ENCODE peak calls at places on chromosome 14, in eight cellular contexts. One of them, this sample, is unnamed.

GRCh38 chr14:64838656-64839055 is 41.1 kb downstream of the SPTB start:
- DNase-seq in hippocampal formation: no peak
- DNase-seq in substantia nigra: no peak
- DNase-seq in stimulated activated CD8-positive, alpha-beta memory T cell treated with anti-CD3 and anti-CD28 coated beads, Interleukin-12 subunit alpha, Interleukin-12 subunit beta, amount 100 ng/mL, for 1 hour: no peak
- DNase-seq in HEK293T: no peak
- DNase-seq in AG09309: no peak
- DNase-seq in HCEC 1CT: no peak
- DNase-seq in NCI-H1417 treated with DMSO at 0.1 percent for 48 hours: no peak
- DNase-seq in this sample: no peak

GRCh38 chr14:55336691-55337090 is 65.5 kb downstream of the FBXO34 start:
- DNase-seq in hippocampal formation: no peak
- DNase-seq in substantia nigra: no peak
- DNase-seq in stimulated activated CD8-positive, alpha-beta memory T cell treated with anti-CD3 and anti-CD28 coated beads, Interleukin-12 subunit alpha, Interleukin-12 subunit beta, amount 100 ng/mL, for 1 hour: no peak
- DNase-seq in HEK293T: no peak
- DNase-seq in AG09309: no peak
- DNase-seq in HCEC 1CT: no peak
- DNase-seq in NCI-H1417 treated with DMSO at 0.1 percent for 48 hours: no peak
- DNase-seq in this sample: no peak

GRCh38 chr14:69117020-69117767 is 35.7 kb downstream of the DCAF5 start:
- DNase-seq in hippocampal formation: no peak
- DNase-seq in substantia nigra: no peak
- DNase-seq in stimulated activated CD8-positive, alpha-beta memory T cell treated with anti-CD3 and anti-CD28 coated beads, Interleukin-12 subunit alpha, Interleukin-12 subunit beta, amount 100 ng/mL, for 1 hour: no peak
- DNase-seq in HEK293T: no peak
- DNase-seq in AG09309: no peak
- DNase-seq in HCEC 1CT: no peak
- DNase-seq in NCI-H1417 treated with DMSO at 0.1 percent for 48 hours: no peak
- DNase-seq in this sample: no peak

GRCh38 chr14:25001096-25001982 is 48.6 kb downstream of the STXBP6 start:
- DNase-seq in hippocampal formation: no peak
- DNase-seq in substantia nigra: no peak
- DNase-seq in stimulated activated CD8-positive, alpha-beta memory T cell treated with anti-CD3 and anti-CD28 coated beads, Interleukin-12 subunit alpha, Interleukin-12 subunit beta, amount 100 ng/mL, for 1 hour: no peak
- DNase-seq in HEK293T: no peak
- DNase-seq in AG09309: no peak
- DNase-seq in HCEC 1CT: peak
- DNase-seq in NCI-H1417 treated with DMSO at 0.1 percent for 48 hours: no peak
- DNase-seq in this sample: no peak

GRCh38 chr14:68460541-68460940 is 332.3 kb downstream of the ZFP36L1 start:
- DNase-seq in hippocampal formation: no peak
- DNase-seq in substantia nigra: no peak
- DNase-seq in stimulated activated CD8-positive, alpha-beta memory T cell treated with anti-CD3 and anti-CD28 coated beads, Interleukin-12 subunit alpha, Interleukin-12 subunit beta, amount 100 ng/mL, for 1 hour: no peak
- DNase-seq in HEK293T: no peak
- DNase-seq in AG09309: no peak
- DNase-seq in HCEC 1CT: no peak
- DNase-seq in NCI-H1417 treated with DMSO at 0.1 percent for 48 hours: no peak
- DNase-seq in this sample: no peak

GRCh38 chr14:66078031-66078430 is 408.1 kb upstream of the CCDC196 start:
- DNase-seq in hippocampal formation: no peak
- DNase-seq in substantia nigra: no peak
- DNase-seq in stimulated activated CD8-positive, alpha-beta memory T cell treated with anti-CD3 and anti-CD28 coated beads, Interleukin-12 subunit alpha, Interleukin-12 subunit beta, amount 100 ng/mL, for 1 hour: no peak
- DNase-seq in HEK293T: no peak
- DNase-seq in AG09309: no peak
- DNase-seq in HCEC 1CT: no peak
- DNase-seq in NCI-H1417 treated with DMSO at 0.1 percent for 48 hours: no peak
- DNase-seq in this sample: no peak

GRCh38 chr14:103207038-103207403 is 83.8 kb downstream of the TNFAIP2 start:
- DNase-seq in hippocampal formation: no peak
- DNase-seq in substantia nigra: peak
- DNase-seq in stimulated activated CD8-positive, alpha-beta memory T cell treated with anti-CD3 and anti-CD28 coated beads, Interleukin-12 subunit alpha, Interleukin-12 subunit beta, amount 100 ng/mL, for 1 hour: no peak
- DNase-seq in HEK293T: no peak
- DNase-seq in AG09309: peak
- DNase-seq in HCEC 1CT: no peak
- DNase-seq in NCI-H1417 treated with DMSO at 0.1 percent for 48 hours: no peak
- DNase-seq in this sample: peak

GRCh38 chr14:39169541-39169900 is 612 bp downstream of the TRAPPC6B start:
- DNase-seq in hippocampal formation: no peak
- DNase-seq in substantia nigra: no peak
- DNase-seq in stimulated activated CD8-positive, alpha-beta memory T cell treated with anti-CD3 and anti-CD28 coated beads, Interleukin-12 subunit alpha, Interleukin-12 subunit beta, amount 100 ng/mL, for 1 hour: no peak
- DNase-seq in HEK293T: no peak
- DNase-seq in AG09309: no peak
- DNase-seq in HCEC 1CT: no peak
- DNase-seq in NCI-H1417 treated with DMSO at 0.1 percent for 48 hours: no peak
- DNase-seq in this sample: no peak

GRCh38 chr14:36424478-36425102 is 95.4 kb downstream of the NKX2-1 start:
- DNase-seq in hippocampal formation: no peak
- DNase-seq in substantia nigra: no peak
- DNase-seq in stimulated activated CD8-positive, alpha-beta memory T cell treated with anti-CD3 and anti-CD28 coated beads, Interleukin-12 subunit alpha, Interleukin-12 subunit beta, amount 100 ng/mL, for 1 hour: no peak
- DNase-seq in HEK293T: no peak
- DNase-seq in AG09309: no peak
- DNase-seq in HCEC 1CT: no peak
- DNase-seq in NCI-H1417 treated with DMSO at 0.1 percent for 48 hours: peak
- DNase-seq in this sample: no peak

GRCh38 chr14:22289570-22289969 is 299.5 kb downstream of the DAD1 start:
- DNase-seq in hippocampal formation: no peak
- DNase-seq in substantia nigra: no peak
- DNase-seq in stimulated activated CD8-positive, alpha-beta memory T cell treated with anti-CD3 and anti-CD28 coated beads, Interleukin-12 subunit alpha, Interleukin-12 subunit beta, amount 100 ng/mL, for 1 hour: no peak
- DNase-seq in HEK293T: no peak
- DNase-seq in AG09309: no peak
- DNase-seq in HCEC 1CT: no peak
- DNase-seq in NCI-H1417 treated with DMSO at 0.1 percent for 48 hours: no peak
- DNase-seq in this sample: peak

GRCh38 chr14:96154900-96155299 is 49.7 kb upstream of the BDKRB2 start:
- DNase-seq in hippocampal formation: no peak
- DNase-seq in substantia nigra: no peak
- DNase-seq in stimulated activated CD8-positive, alpha-beta memory T cell treated with anti-CD3 and anti-CD28 coated beads, Interleukin-12 subunit alpha, Interleukin-12 subunit beta, amount 100 ng/mL, for 1 hour: no peak
- DNase-seq in HEK293T: no peak
- DNase-seq in AG09309: no peak
- DNase-seq in HCEC 1CT: no peak
- DNase-seq in NCI-H1417 treated with DMSO at 0.1 percent for 48 hours: no peak
- DNase-seq in this sample: no peak

GRCh38 chr14:32426596-32427408 is 97.7 kb downstream of the AKAP6 start:
- DNase-seq in hippocampal formation: no peak
- DNase-seq in substantia nigra: no peak
- DNase-seq in stimulated activated CD8-positive, alpha-beta memory T cell treated with anti-CD3 and anti-CD28 coated beads, Interleukin-12 subunit alpha, Interleukin-12 subunit beta, amount 100 ng/mL, for 1 hour: no peak
- DNase-seq in HEK293T: no peak
- DNase-seq in AG09309: no peak
- DNase-seq in HCEC 1CT: no peak
- DNase-seq in NCI-H1417 treated with DMSO at 0.1 percent for 48 hours: no peak
- DNase-seq in this sample: peak

GRCh38 chr14:25463475-25463874 is 413.5 kb upstream of the STXBP6 start:
- DNase-seq in hippocampal formation: no peak
- DNase-seq in substantia nigra: no peak
- DNase-seq in stimulated activated CD8-positive, alpha-beta memory T cell treated with anti-CD3 and anti-CD28 coated beads, Interleukin-12 subunit alpha, Interleukin-12 subunit beta, amount 100 ng/mL, for 1 hour: no peak
- DNase-seq in HEK293T: no peak
- DNase-seq in AG09309: no peak
- DNase-seq in HCEC 1CT: no peak
- DNase-seq in NCI-H1417 treated with DMSO at 0.1 percent for 48 hours: no peak
- DNase-seq in this sample: no peak

GRCh38 chr14:60974070-60974469 is 6.8 kb downstream of the TRMT5 start:
- DNase-seq in hippocampal formation: no peak
- DNase-seq in substantia nigra: no peak
- DNase-seq in stimulated activated CD8-positive, alpha-beta memory T cell treated with anti-CD3 and anti-CD28 coated beads, Interleukin-12 subunit alpha, Interleukin-12 subunit beta, amount 100 ng/mL, for 1 hour: no peak
- DNase-seq in HEK293T: no peak
- DNase-seq in AG09309: no peak
- DNase-seq in HCEC 1CT: no peak
- DNase-seq in NCI-H1417 treated with DMSO at 0.1 percent for 48 hours: no peak
- DNase-seq in this sample: no peak

GRCh38 chr14:101400815-101401214 is 160.5 kb upstream of the DIO3 start:
- DNase-seq in hippocampal formation: no peak
- DNase-seq in substantia nigra: no peak
- DNase-seq in stimulated activated CD8-positive, alpha-beta memory T cell treated with anti-CD3 and anti-CD28 coated beads, Interleukin-12 subunit alpha, Interleukin-12 subunit beta, amount 100 ng/mL, for 1 hour: no peak
- DNase-seq in HEK293T: no peak
- DNase-seq in AG09309: no peak
- DNase-seq in HCEC 1CT: no peak
- DNase-seq in NCI-H1417 treated with DMSO at 0.1 percent for 48 hours: no peak
- DNase-seq in this sample: peak

GRCh38 chr14:75861161-75861621 is 120.6 kb downstream of the TGFB3 start:
- DNase-seq in hippocampal formation: no peak
- DNase-seq in substantia nigra: no peak
- DNase-seq in stimulated activated CD8-positive, alpha-beta memory T cell treated with anti-CD3 and anti-CD28 coated beads, Interleukin-12 subunit alpha, Interleukin-12 subunit beta, amount 100 ng/mL, for 1 hour: no peak
- DNase-seq in HEK293T: no peak
- DNase-seq in AG09309: peak
- DNase-seq in HCEC 1CT: peak
- DNase-seq in NCI-H1417 treated with DMSO at 0.1 percent for 48 hours: no peak
- DNase-seq in this sample: peak

GRCh38 chr14:99774526-99775307 is 18.5 kb upstream of the EML1 start:
- DNase-seq in hippocampal formation: peak
- DNase-seq in substantia nigra: peak
- DNase-seq in stimulated activated CD8-positive, alpha-beta memory T cell treated with anti-CD3 and anti-CD28 coated beads, Interleukin-12 subunit alpha, Interleukin-12 subunit beta, amount 100 ng/mL, for 1 hour: no peak
- DNase-seq in HEK293T: no peak
- DNase-seq in AG09309: no peak
- DNase-seq in HCEC 1CT: no peak
- DNase-seq in NCI-H1417 treated with DMSO at 0.1 percent for 48 hours: no peak
- DNase-seq in this sample: no peak

GRCh38 chr14:60789656-60790055 is 55.1 kb downstream of the MNAT1 start:
- DNase-seq in hippocampal formation: no peak
- DNase-seq in substantia nigra: no peak
- DNase-seq in stimulated activated CD8-positive, alpha-beta memory T cell treated with anti-CD3 and anti-CD28 coated beads, Interleukin-12 subunit alpha, Interleukin-12 subunit beta, amount 100 ng/mL, for 1 hour: no peak
- DNase-seq in HEK293T: no peak
- DNase-seq in AG09309: no peak
- DNase-seq in HCEC 1CT: no peak
- DNase-seq in NCI-H1417 treated with DMSO at 0.1 percent for 48 hours: no peak
- DNase-seq in this sample: no peak

GRCh38 chr14:103022669-103023044 is 34.7 kb downstream of the CDC42BPB start:
- DNase-seq in hippocampal formation: no peak
- DNase-seq in substantia nigra: no peak
- DNase-seq in stimulated activated CD8-positive, alpha-beta memory T cell treated with anti-CD3 and anti-CD28 coated beads, Interleukin-12 subunit alpha, Interleukin-12 subunit beta, amount 100 ng/mL, for 1 hour: no peak
- DNase-seq in HEK293T: no peak
- DNase-seq in AG09309: no peak
- DNase-seq in HCEC 1CT: no peak
- DNase-seq in NCI-H1417 treated with DMSO at 0.1 percent for 48 hours: no peak
- DNase-seq in this sample: no peak

GRCh38 chr14:101945171-101945570 is 19.2 kb upstream of the DYNC1H1 start:
- DNase-seq in hippocampal formation: no peak
- DNase-seq in substantia nigra: no peak
- DNase-seq in stimulated activated CD8-positive, alpha-beta memory T cell treated with anti-CD3 and anti-CD28 coated beads, Interleukin-12 subunit alpha, Interleukin-12 subunit beta, amount 100 ng/mL, for 1 hour: no peak
- DNase-seq in HEK293T: no peak
- DNase-seq in AG09309: no peak
- DNase-seq in HCEC 1CT: no peak
- DNase-seq in NCI-H1417 treated with DMSO at 0.1 percent for 48 hours: no peak
- DNase-seq in this sample: no peak

GRCh38 chr14:96383445-96383844 is 8.5 kb upstream of the AK7 start:
- DNase-seq in hippocampal formation: no peak
- DNase-seq in substantia nigra: no peak
- DNase-seq in stimulated activated CD8-positive, alpha-beta memory T cell treated with anti-CD3 and anti-CD28 coated beads, Interleukin-12 subunit alpha, Interleukin-12 subunit beta, amount 100 ng/mL, for 1 hour: no peak
- DNase-seq in HEK293T: no peak
- DNase-seq in AG09309: no peak
- DNase-seq in HCEC 1CT: peak
- DNase-seq in NCI-H1417 treated with DMSO at 0.1 percent for 48 hours: no peak
- DNase-seq in this sample: no peak

This sample was measured in mesendoderm.